ENCODE peak calls at places on chromosomes 5 and 9, in nine cellular contexts. One of them, this sample, is unnamed.

GRCh38 chr5:9174446-9174845 is 371.4 kb downstream of the SEMA5A start:
- DNase-seq in kidney: no peak
- DNase-seq in cardiac muscle cell: no peak
- DNase-seq in stomach: no peak
- DNase-seq in heart right ventricle: no peak
- DNase-seq in OCI-LY7: no peak
- DNase-seq in colonic mucosa: no peak
- DNase-seq in mucosa of descending colon: no peak
- DNase-seq in transverse colon: no peak
- DNase-seq in this sample: no peak

GRCh38 chr5:149839761-149840160 is 104.8 kb downstream of the PDE6A start:
- DNase-seq in OCI-LY7: no peak
- DNase-seq in transverse colon: no peak
- DNase-seq in heart right ventricle: peak; percentile 31
- DNase-seq in cardiac muscle cell: no peak
- DNase-seq in stomach: no peak
- DNase-seq in mucosa of descending colon: no peak
- DNase-seq in colonic mucosa: no peak
- DNase-seq in kidney: no peak
- DNase-seq in this sample: no peak

GRCh38 chr5:18882162-18882561 is 1105.8 kb downstream of the CDH18 start:
- DNase-seq in heart right ventricle: no peak
- DNase-seq in mucosa of descending colon: no peak
- DNase-seq in colonic mucosa: no peak
- DNase-seq in transverse colon: no peak
- DNase-seq in kidney: no peak
- DNase-seq in cardiac muscle cell: no peak
- DNase-seq in OCI-LY7: no peak
- DNase-seq in stomach: no peak
- DNase-seq in this sample: no peak

GRCh38 chr9:91033802-91034201 is 232.2 kb downstream of the SYK start:
- DNase-seq in cardiac muscle cell: peak; percentile 41
- DNase-seq in colonic mucosa: peak; percentile 46
- DNase-seq in OCI-LY7: peak; percentile 74
- DNase-seq in kidney: peak; percentile 43
- DNase-seq in mucosa of descending colon: peak; percentile 60
- DNase-seq in heart right ventricle: no peak
- DNase-seq in stomach: no peak
- DNase-seq in transverse colon: peak; percentile 50
- DNase-seq in this sample: peak; percentile 62

GRCh38 chr5:65774346-65774745 is 52.3 kb downstream of the NLN start:
- DNase-seq in colonic mucosa: no peak
- DNase-seq in mucosa of descending colon: no peak
- DNase-seq in heart right ventricle: no peak
- DNase-seq in OCI-LY7: no peak
- DNase-seq in transverse colon: no peak
- DNase-seq in kidney: no peak
- DNase-seq in stomach: no peak
- DNase-seq in cardiac muscle cell: peak; percentile 60
- DNase-seq in this sample: no peak

GRCh38 chr5:140113180-140113698 is 670 bp upstream of the PURA start:
- DNase-seq in colonic mucosa: peak; percentile 29
- DNase-seq in OCI-LY7: peak; percentile 33
- DNase-seq in cardiac muscle cell: no peak
- DNase-seq in heart right ventricle: no peak
- DNase-seq in stomach: no peak
- DNase-seq in transverse colon: peak; percentile 21
- DNase-seq in mucosa of descending colon: peak; percentile 70
- DNase-seq in kidney: peak; percentile 83
- DNase-seq in this sample: peak; percentile 13

GRCh38 chr5:173775692-173776135 is 112.4 kb upstream of the CPEB4 start:
- DNase-seq in stomach: no peak
- DNase-seq in cardiac muscle cell: no peak
- DNase-seq in OCI-LY7: peak; percentile 50
- DNase-seq in heart right ventricle: no peak
- DNase-seq in colonic mucosa: no peak
- DNase-seq in kidney: peak; percentile 32
- DNase-seq in mucosa of descending colon: no peak
- DNase-seq in transverse colon: no peak
- DNase-seq in this sample: no peak

GRCh38 chr9:104970588-104970987 is 42.6 kb upstream of the ABCA1 start:
- DNase-seq in cardiac muscle cell: no peak
- DNase-seq in mucosa of descending colon: no peak
- DNase-seq in transverse colon: no peak
- DNase-seq in kidney: no peak
- DNase-seq in stomach: no peak
- DNase-seq in heart right ventricle: no peak
- DNase-seq in colonic mucosa: no peak
- DNase-seq in OCI-LY7: no peak
- DNase-seq in this sample: no peak

GRCh38 chr9:89592963-89593775 is 11.6 kb upstream of the GADD45G start:
- DNase-seq in transverse colon: no peak
- DNase-seq in colonic mucosa: no peak
- DNase-seq in stomach: no peak
- DNase-seq in OCI-LY7: no peak
- DNase-seq in cardiac muscle cell: peak; percentile 50
- DNase-seq in heart right ventricle: no peak
- DNase-seq in kidney: no peak
- DNase-seq in mucosa of descending colon: no peak
- DNase-seq in this sample: no peak

GRCh38 chr5:81290146-81290545 is 11.2 kb upstream of the ZCCHC9 start:
- DNase-seq in transverse colon: no peak
- DNase-seq in OCI-LY7: no peak
- DNase-seq in kidney: no peak
- DNase-seq in cardiac muscle cell: no peak
- DNase-seq in colonic mucosa: no peak
- DNase-seq in mucosa of descending colon: no peak
- DNase-seq in stomach: no peak
- DNase-seq in heart right ventricle: no peak
- DNase-seq in this sample: no peak

GRCh38 chr5:1277331-1277730 is 17.5 kb downstream of the TERT start:
- DNase-seq in OCI-LY7: no peak
- DNase-seq in colonic mucosa: no peak
- DNase-seq in transverse colon: no peak
- DNase-seq in kidney: no peak
- DNase-seq in stomach: no peak
- DNase-seq in heart right ventricle: no peak
- DNase-seq in cardiac muscle cell: no peak
- DNase-seq in mucosa of descending colon: peak; percentile 37
- DNase-seq in this sample: no peak

GRCh38 chr9:131651599-131651998 is 88.3 kb downstream of the RAPGEF1 start:
- DNase-seq in stomach: no peak
- DNase-seq in colonic mucosa: no peak
- DNase-seq in kidney: no peak
- DNase-seq in OCI-LY7: no peak
- DNase-seq in transverse colon: no peak
- DNase-seq in heart right ventricle: no peak
- DNase-seq in cardiac muscle cell: no peak
- DNase-seq in mucosa of descending colon: no peak
- DNase-seq in this sample: no peak

GRCh38 chr5:132839426-132840301 is 9.2 kb upstream of the SHROOM1 start:
- DNase-seq in stomach: no peak
- DNase-seq in OCI-LY7: no peak
- DNase-seq in kidney: no peak
- DNase-seq in heart right ventricle: no peak
- DNase-seq in cardiac muscle cell: no peak
- DNase-seq in colonic mucosa: peak; percentile 63
- DNase-seq in transverse colon: peak; percentile 51
- DNase-seq in mucosa of descending colon: no peak
- DNase-seq in this sample: no peak

GRCh38 chr5:35294976-35295375 is 64.7 kb upstream of the PRLR start:
- DNase-seq in colonic mucosa: no peak
- DNase-seq in heart right ventricle: no peak
- DNase-seq in cardiac muscle cell: no peak
- DNase-seq in kidney: no peak
- DNase-seq in transverse colon: no peak
- DNase-seq in mucosa of descending colon: no peak
- DNase-seq in OCI-LY7: no peak
- DNase-seq in stomach: no peak
- DNase-seq in this sample: no peak
- H3K9me3 ChIP-seq in colonic mucosa: no peaks in the 10 kb centered on the region
- H3K9me3 ChIP-seq in heart right ventricle: peaks cover 22% of the 10 kb centered on the region
- H3K9me3 ChIP-seq in cardiac muscle cell: no peaks in the 10 kb centered on the region
- H3K9me3 ChIP-seq in kidney: no peaks in the 10 kb centered on the region
- H3K9me3 ChIP-seq in transverse colon: no peaks in the 10 kb centered on the region
- H3K9me3 ChIP-seq in mucosa of descending colon: no peaks in the 10 kb centered on the region
- H3K9me3 ChIP-seq in OCI-LY7: no peaks in the 10 kb centered on the region
- H3K9me3 ChIP-seq in stomach: no peaks in the 10 kb centered on the region
- H3K9me3 ChIP-seq in this sample: no peaks in the 10 kb centered on the region

DNA sequence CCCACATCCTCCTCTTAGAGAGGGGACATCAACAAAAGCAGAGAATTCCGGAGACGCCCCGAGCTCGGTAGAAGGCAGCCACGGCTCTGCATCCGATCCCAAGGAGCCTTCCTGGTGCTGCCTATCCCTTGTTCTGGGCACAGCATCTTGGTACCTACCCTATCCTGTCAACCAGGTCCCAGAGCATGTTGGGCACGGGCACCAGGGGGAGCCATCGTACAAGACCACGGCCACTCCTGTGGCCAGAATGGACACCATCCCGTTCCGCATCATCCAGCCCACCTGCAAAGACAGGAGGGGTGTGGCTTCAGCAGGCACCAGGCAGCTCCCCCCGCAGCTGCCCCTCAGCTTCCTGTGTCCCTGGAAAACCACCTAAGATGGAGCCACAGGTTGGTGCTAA is 62.7 kb upstream of the ZNF354A start:
- DNase-seq in OCI-LY7: peak; percentile 35
- DNase-seq in stomach: peak; percentile 52
- DNase-seq in mucosa of descending colon: no peak
- DNase-seq in transverse colon: peak; percentile 15
- DNase-seq in heart right ventricle: no peak
- DNase-seq in kidney: no peak
- DNase-seq in colonic mucosa: peak; percentile 26
- DNase-seq in cardiac muscle cell: peak; percentile 59
- DNase-seq in this sample: no peak
- H3K9me3 ChIP-seq in OCI-LY7: no peaks in the 10 kb centered on the region
- H3K9me3 ChIP-seq in stomach: no peaks in the 10 kb centered on the region
- H3K9me3 ChIP-seq in mucosa of descending colon: no peaks in the 10 kb centered on the region
- H3K9me3 ChIP-seq in transverse colon: no peaks in the 10 kb centered on the region
- H3K9me3 ChIP-seq in heart right ventricle: no peaks in the 10 kb centered on the region
- H3K9me3 ChIP-seq in kidney: no peaks in the 10 kb centered on the region
- H3K9me3 ChIP-seq in colonic mucosa: no peaks in the 10 kb centered on the region
- H3K9me3 ChIP-seq in cardiac muscle cell: no peaks in the 10 kb centered on the region
- H3K9me3 ChIP-seq in this sample: no peaks in the 10 kb centered on the region

GRCh38 chr5:179132586-179133355 is 72.6 kb downstream of the ZNF354C start:
- DNase-seq in stomach: no peak
- DNase-seq in mucosa of descending colon: peak; percentile 18
- DNase-seq in cardiac muscle cell: no peak
- DNase-seq in transverse colon: no peak
- DNase-seq in kidney: peak; percentile 51
- DNase-seq in OCI-LY7: no peak
- DNase-seq in colonic mucosa: no peak
- DNase-seq in heart right ventricle: no peak
- DNase-seq in this sample: no peak

GRCh38 chr5:179129607-179130071 is 69.5 kb downstream of the ZNF354C start:
- DNase-seq in cardiac muscle cell: no peak
- DNase-seq in colonic mucosa: no peak
- DNase-seq in OCI-LY7: no peak
- DNase-seq in kidney: peak; percentile 40
- DNase-seq in stomach: no peak
- DNase-seq in heart right ventricle: no peak
- DNase-seq in transverse colon: no peak
- DNase-seq in mucosa of descending colon: peak; percentile 25
- DNase-seq in this sample: no peak

GRCh38 chr5:179131321-179131835 is 71.2 kb downstream of the ZNF354C start:
- DNase-seq in mucosa of descending colon: peak; percentile 15
- DNase-seq in transverse colon: no peak
- DNase-seq in kidney: peak; percentile 37
- DNase-seq in stomach: no peak
- DNase-seq in OCI-LY7: no peak
- DNase-seq in cardiac muscle cell: no peak
- DNase-seq in colonic mucosa: no peak
- DNase-seq in heart right ventricle: no peak
- DNase-seq in this sample: no peak

GRCh38 chr5:179130101-179130681 is 70.0 kb downstream of the ZNF354C start:
- DNase-seq in mucosa of descending colon: peak; percentile 29
- DNase-seq in cardiac muscle cell: no peak
- DNase-seq in stomach: no peak
- DNase-seq in OCI-LY7: no peak
- DNase-seq in heart right ventricle: no peak
- DNase-seq in kidney: peak; percentile 41
- DNase-seq in colonic mucosa: no peak
- DNase-seq in transverse colon: no peak
- DNase-seq in this sample: no peak

DNA sequence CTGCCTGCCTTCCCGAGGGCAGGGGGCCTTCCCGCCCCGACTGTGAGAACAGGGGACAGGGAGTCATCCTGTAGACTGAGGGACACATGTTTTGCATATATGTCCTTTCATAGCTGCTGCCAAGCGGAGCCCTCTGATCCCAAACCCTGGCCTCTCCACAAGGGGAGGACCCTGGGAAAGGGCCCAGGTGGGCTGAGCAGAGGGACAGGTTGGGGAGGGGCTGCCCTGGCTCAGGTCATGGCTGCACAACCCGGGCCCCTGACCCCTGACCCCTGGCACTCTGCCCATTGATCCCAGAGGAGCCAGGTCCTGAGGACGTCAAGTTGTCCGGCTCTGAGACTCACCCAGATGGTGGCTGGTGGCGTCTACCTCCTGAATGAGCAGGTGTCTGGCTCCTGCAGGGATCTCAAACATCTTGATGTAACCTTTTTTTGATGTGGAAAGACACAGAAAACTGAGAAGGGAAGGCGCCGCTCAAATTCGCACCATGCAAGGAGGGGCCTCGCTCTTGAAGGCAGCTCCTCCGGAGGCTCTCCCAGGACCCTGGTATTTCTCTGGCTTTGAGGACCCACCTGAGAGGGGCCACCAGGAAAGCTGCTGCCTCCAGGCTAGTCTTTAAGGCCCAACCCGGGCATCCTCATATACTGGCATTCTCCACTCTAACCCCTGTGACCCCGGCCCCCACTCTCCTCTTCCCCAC is 71.9 kb downstream of the ZNF354C start:
- DNase-seq in kidney: peak; percentile 71
- DNase-seq in OCI-LY7: no peak
- DNase-seq in mucosa of descending colon: peak; percentile 27
- DNase-seq in transverse colon: no peak
- DNase-seq in heart right ventricle: no peak
- DNase-seq in cardiac muscle cell: no peak
- DNase-seq in stomach: no peak
- DNase-seq in colonic mucosa: no peak
- DNase-seq in this sample: no peak
- H3K9me3 ChIP-seq in kidney: no peaks in the 10 kb centered on the region
- H3K9me3 ChIP-seq in OCI-LY7: no peaks in the 10 kb centered on the region
- H3K9me3 ChIP-seq in mucosa of descending colon: no peaks in the 10 kb centered on the region
- H3K9me3 ChIP-seq in transverse colon: no peaks in the 10 kb centered on the region
- H3K9me3 ChIP-seq in heart right ventricle: no peaks in the 10 kb centered on the region
- H3K9me3 ChIP-seq in cardiac muscle cell: no peaks in the 10 kb centered on the region
- H3K9me3 ChIP-seq in stomach: no peaks in the 10 kb centered on the region
- H3K9me3 ChIP-seq in colonic mucosa: no peaks in the 10 kb centered on the region
- H3K9me3 ChIP-seq in this sample: no peaks in the 10 kb centered on the region

DNA sequence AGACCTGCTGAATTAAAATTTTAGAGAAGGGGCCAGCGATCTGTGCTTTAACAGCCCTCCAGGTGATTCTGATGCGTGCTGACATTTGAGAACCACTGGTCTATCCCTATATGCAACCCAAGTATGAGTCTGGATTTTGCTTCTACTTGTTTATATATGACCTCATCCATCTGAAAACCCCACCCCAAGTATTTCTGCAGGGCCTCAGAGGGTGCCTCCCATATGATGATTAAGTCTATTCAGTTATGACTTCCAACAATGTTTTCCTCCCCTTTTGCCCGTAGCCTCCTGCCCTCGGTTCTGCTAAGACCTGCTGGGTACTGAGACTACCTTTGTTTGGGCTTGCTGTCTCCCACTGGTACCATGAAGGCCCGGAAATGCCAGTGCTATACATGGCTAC is 376.0 kb upstream of the SMARCA2 start:
- DNase-seq in kidney: no peak
- DNase-seq in transverse colon: no peak
- DNase-seq in stomach: no peak
- DNase-seq in heart right ventricle: no peak
- DNase-seq in colonic mucosa: no peak
- DNase-seq in mucosa of descending colon: no peak
- DNase-seq in OCI-LY7: no peak
- DNase-seq in cardiac muscle cell: no peak
- DNase-seq in this sample: no peak
- H3K9me3 ChIP-seq in kidney: no peaks in the 10 kb centered on the region
- H3K9me3 ChIP-seq in transverse colon: no peaks in the 10 kb centered on the region
- H3K9me3 ChIP-seq in stomach: no peaks in the 10 kb centered on the region
- H3K9me3 ChIP-seq in heart right ventricle: no peaks in the 10 kb centered on the region
- H3K9me3 ChIP-seq in colonic mucosa: no peaks in the 10 kb centered on the region
- H3K9me3 ChIP-seq in mucosa of descending colon: no peaks in the 10 kb centered on the region
- H3K9me3 ChIP-seq in OCI-LY7: no peaks in the 10 kb centered on the region
- H3K9me3 ChIP-seq in cardiac muscle cell: no peaks in the 10 kb centered on the region
- H3K9me3 ChIP-seq in this sample: no peaks in the 10 kb centered on the region